ENCODE peak calls at places on chromosomes 7 and 10, in nine cellular contexts. H is heart right ventricle; O is lung; M is upper lobe of left lung; T is heart left ventricle; D is CD8-positive, alpha-beta T cell; B is esophagus squamous epithelium; P is colonic mucosa; V is hepatocyte. A is an unnamed sample.
A peak's percentile ranks its signal among the peaks of the same experiment; 100 is the strongest.

GRCh38 chr10:72220637-72221036 is 4.6 kb upstream of the ASCC1 start:
- DNase-seq in H (no peak), O (no peak), M (no peak), T (no peak), D (no peak), B (no peak), P (no peak), V (no peak), A (no peak)

GRCh38 chr7:148397555-148397954 is 193.0 kb upstream of the C7orf33 start:
- DNase-seq in H (no peak), O (no peak), M (no peak), T (no peak), D (no peak), B (no peak), P (no peak), V (no peak), A (no peak)

GRCh38 chr10:70191906-70192305 is 21.6 kb upstream of the SAR1A start:
- DNase-seq in H (no peak), O (no peak), M (no peak), T (no peak), D (no peak), B (no peak), P (no peak), V (no peak), A (peak; percentile 55)

GRCh38 chr10:101066890-101067355 is 5.1 kb downstream of the KAZALD1 start:
- DNase-seq in H (peak; percentile 36), O (no peak), M (no peak), T (no peak), D (no peak), B (no peak), P (peak; percentile 55), V (peak; percentile 45), A (peak; percentile 47)

GRCh38 chr7:100209493-100209892 is 10.3 kb upstream of the PVRIG start:
- DNase-seq in H (no peak), O (no peak), M (no peak), T (no peak), D (no peak), B (no peak), P (no peak), V (no peak), A (no peak)

GRCh38 chr7:23044581-23044980 is 30.7 kb upstream of the HYCC1 start:
- DNase-seq in H (no peak), O (no peak), M (no peak), T (no peak), D (no peak), B (no peak), P (no peak), V (no peak), A (no peak)

GRCh38 chr10:106711313-106711906 is 453.1 kb downstream of the SORCS1 start:
- DNase-seq in H (peak; percentile 20), O (peak; percentile 35), M (peak; percentile 45), T (no peak), D (peak; percentile 18), B (no peak), P (peak; percentile 59), V (peak; percentile 65), A (peak; percentile 39)

GRCh38 chr7:139329119-139329518 is 12.0 kb upstream of the FMC1 start:
- DNase-seq in H (no peak), O (no peak), M (no peak), T (no peak), D (no peak), B (no peak), P (no peak), V (no peak), A (no peak)

GRCh38 chr10:80924063-80924952 is 386.6 kb downstream of the SH2D4B start:
- DNase-seq in H (no peak), O (peak; percentile 47), M (peak; percentile 31), T (peak; percentile 32), D (no peak), B (no peak), P (peak; percentile 63), V (peak; percentile 63), A (peak; percentile 30)

GRCh38 chr7:18570890-18571478 is 75.4 kb downstream of the HDAC9 start:
- DNase-seq in H (no peak), O (no peak), M (no peak), T (no peak), D (no peak), B (no peak), P (no peak), V (peak; percentile 40), A (peak; percentile 44)

GRCh38 chr7:106793015-106793651 is 71.9 kb upstream of the PIK3CG start:
- DNase-seq in H (no peak), O (no peak), M (no peak), T (no peak), D (peak; percentile 33), B (no peak), P (no peak), V (peak; percentile 62), A (peak; percentile 59)

GRCh38 chr7:3575753-3576531 is 274.9 kb downstream of the SDK1 start:
- DNase-seq in H (no peak), O (no peak), M (no peak), T (no peak), D (no peak), B (no peak), P (peak; percentile 67), V (peak; percentile 56), A (no peak)

DNA sequence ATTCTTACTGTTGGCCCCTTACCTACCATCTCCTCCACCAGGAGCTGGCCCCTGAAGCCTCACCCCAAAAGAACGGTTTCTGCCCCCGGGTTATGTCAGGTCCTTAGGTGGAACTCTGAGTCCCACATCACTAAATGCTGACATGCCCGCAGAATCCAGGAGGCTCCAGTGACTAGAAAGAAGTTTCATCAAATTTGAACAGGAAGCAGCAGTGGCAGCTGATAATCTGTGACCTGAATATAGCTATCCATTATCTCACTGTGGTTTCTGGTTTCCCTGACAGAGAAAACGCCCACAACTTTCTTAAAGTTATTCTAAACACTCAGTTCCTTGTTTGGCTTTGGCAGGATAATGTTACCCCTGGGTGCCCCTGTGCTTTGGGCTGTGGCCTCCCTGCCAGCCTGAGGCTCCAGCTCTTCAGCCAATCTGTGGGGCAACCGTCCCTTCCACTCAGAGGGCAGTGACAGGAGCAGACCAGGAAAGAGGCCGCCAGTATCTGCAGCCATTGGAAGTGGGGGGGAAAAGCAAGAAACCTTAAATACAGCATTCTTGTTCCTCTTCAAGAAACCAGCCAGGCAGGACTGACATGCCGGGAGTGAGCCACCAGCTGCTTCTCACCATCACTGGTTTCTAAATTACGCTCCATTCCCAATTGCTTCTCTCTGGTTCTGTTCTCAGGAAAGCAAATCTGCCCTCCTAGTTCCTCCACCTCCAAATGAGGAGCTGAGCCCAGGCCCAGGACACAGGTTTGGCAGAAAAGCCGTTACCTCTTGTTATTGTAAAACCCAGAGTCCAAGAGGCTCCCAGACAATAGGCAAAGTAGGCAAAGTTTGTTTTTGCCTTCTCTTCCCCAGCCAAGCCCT is 41.2 kb upstream of the VCL start:
- DNase-seq in H (no peak), O (no peak), M (peak; percentile 40), T (no peak), D (peak; percentile 42), B (no peak), P (peak; percentile 24), V (no peak), A (no peak)
- H3K27ac ChIP-seq in H (peak overlapping the region; percentile 71), O (peak overlapping the region; percentile 92), M (peak overlapping the region; percentile 88), T (peak overlapping the region; percentile 67), D (no peak overlapping the region), B (peak overlapping the region; percentile 73), P (peak overlapping the region; percentile 61), V (peak overlapping the region; percentile 65), A (peak overlapping the region; percentile 14)

GRCh38 chr7:94562525-94562924 is 52.9 kb downstream of the CASD1 start:
- DNase-seq in H (no peak), O (no peak), M (no peak), T (no peak), D (no peak), B (no peak), P (no peak), V (no peak), A (no peak)

GRCh38 chr7:94556028-94556427 is 46.4 kb downstream of the CASD1 start:
- DNase-seq in H (no peak), O (no peak), M (no peak), T (no peak), D (no peak), B (no peak), P (no peak), V (no peak), A (no peak)

GRCh38 chr7:94557211-94557610 is 47.6 kb downstream of the CASD1 start:
- DNase-seq in H (no peak), O (no peak), M (no peak), T (no peak), D (no peak), B (no peak), P (no peak), V (no peak), A (no peak)

GRCh38 chr7:94561841-94562514 is 52.4 kb downstream of the CASD1 start:
- DNase-seq in H (no peak), O (no peak), M (no peak), T (no peak), D (no peak), B (no peak), P (no peak), V (no peak), A (no peak)

GRCh38 chr7:94559972-94560371 is 50.4 kb downstream of the CASD1 start:
- DNase-seq in H (no peak), O (no peak), M (no peak), T (no peak), D (no peak), B (no peak), P (no peak), V (no peak), A (no peak)
- TF ChIP-seq CTCF in H (no peak), O (no peak), M (no peak), T (no peak), D (no peak), B (no peak), P (no peak), V (no peak), A (no peak)

GRCh38 chr10:43351301-43351700 is 20.1 kb upstream of the FXYD4 start:
- DNase-seq in H (no peak), O (no peak), M (no peak), T (no peak), D (no peak), B (no peak), P (no peak), V (no peak), A (no peak)
- H3K27ac ChIP-seq in H (no peak overlapping the region), O (no peak overlapping the region), M (no peak overlapping the region), T (no peak overlapping the region), D (no peak overlapping the region), B (no peak overlapping the region), P (no peak overlapping the region), V (no peak overlapping the region), A (no peak overlapping the region)

GRCh38 chr7:127949670-127950069 is 81.6 kb downstream of the LRRC4 start:
- DNase-seq in H (no peak), O (no peak), M (no peak), T (no peak), D (no peak), B (no peak), P (no peak), V (no peak), A (no peak)

GRCh38 chr7:127948936-127949335 is 82.3 kb downstream of the LRRC4 start:
- DNase-seq in H (no peak), O (no peak), M (no peak), T (no peak), D (no peak), B (no peak), P (no peak), V (no peak), A (no peak)

GRCh38 chr7:127948312-127948711 is 82.9 kb downstream of the LRRC4 start:
- DNase-seq in H (no peak), O (no peak), M (no peak), T (no peak), D (no peak), B (no peak), P (no peak), V (no peak), A (no peak)

GRCh38 chr7:127953423-127953822 is 77.8 kb downstream of the LRRC4 start:
- DNase-seq in H (no peak), O (no peak), M (no peak), T (no peak), D (no peak), B (no peak), P (no peak), V (no peak), A (no peak)

GRCh38 chr7:127950233-127950935 is 80.9 kb downstream of the LRRC4 start:
- DNase-seq in H (no peak), O (no peak), M (no peak), T (no peak), D (no peak), B (no peak), P (no peak), V (no peak), A (no peak)
- TF ChIP-seq CTCF in H (no peak), O (no peak), M (no peak), T (no peak), D (no peak), B (no peak), P (no peak), V (no peak), A (no peak)

A was measured in RWPE1.